ENCODE peak calls at places on chromosomes 4 and X, in four cellular contexts. L is lung, T is testis, I is psoas muscle. Z is an unnamed sample.

GRCh38 chr4:52157641-52158316 is 106.7 kb downstream of the SPATA18 start:
- DNase-seq in I (no peak), T (no peak), L (no peak), Z (no peak)

GRCh38 chrX:100070334-100070849 is 339.7 kb downstream of the PCDH19 start:
- DNase-seq in T (no peak), I (no peak), L (no peak), Z (no peak)

GRCh38 chr4:176443646-176444409 is 124.1 kb downstream of the SPCS3 start:
- DNase-seq in L (no peak), T (no peak), I (no peak), Z (no peak)

GRCh38 chr4:145709336-145709735 is 29.4 kb downstream of the C4orf51 start:
- DNase-seq in I (no peak), L (no peak), T (no peak), Z (no peak)

GRCh38 chr4:25807101-25807728 is 55.6 kb downstream of the SEL1L3 start:
- DNase-seq in L (no peak), I (no peak), T (no peak), Z (no peak)

GRCh38 chr4:150078996-150079581 is 844 bp downstream of the DCLK2 start:
- DNase-seq in T (peak), L (peak), I (peak), Z (peak)

GRCh38 chrX:119541188-119541587 is 24.0 kb downstream of the STEEP1 start:
- DNase-seq in I (no peak), T (no peak), L (no peak), Z (no peak)

GRCh38 chrX:8413279-8413678 is 51.4 kb upstream of the VCX3B start:
- DNase-seq in T (no peak), I (no peak), L (no peak), Z (no peak)

GRCh38 chr4:74549936-74550335 is 105.0 kb downstream of the AREG start:
- DNase-seq in T (no peak), L (no peak), I (no peak), Z (no peak)

GRCh38 chrX:136220535-136220934 is 30.7 kb downstream of the MAP7D3 start:
- DNase-seq in I (no peak), L (no peak), T (no peak), Z (no peak)

GRCh38 chr4:140637836-140638235 is 69.1 kb upstream of the UCP1 start:
- DNase-seq in I (no peak), L (no peak), T (peak), Z (no peak)

GRCh38 chr4:85106805-85107336 is 140.4 kb upstream of the WDFY3 start:
- DNase-seq in I (no peak), L (no peak), T (no peak), Z (no peak)

GRCh38 chr4:67871867-67872266 is 11.9 kb downstream of the TMPRSS11D start:
- DNase-seq in T (no peak), L (no peak), I (no peak), Z (no peak)

GRCh38 chr4:13907255-13907751 is 279.8 kb upstream of the BOD1L1 start:
- DNase-seq in T (no peak), L (no peak), I (no peak), Z (no peak)

GRCh38 chr4:155468282-155468681 is 91.5 kb upstream of the MAP9 start:
- DNase-seq in T (no peak), I (no peak), L (no peak), Z (no peak)

GRCh38 chr4:89765966-89766365 is 71.0 kb downstream of the SNCA start:
- DNase-seq in I (no peak), T (peak), L (no peak), Z (no peak)

GRCh38 chrX:48045410-48046311 is 25.8 kb downstream of the ZNF630 start:
- DNase-seq in L (peak), T (peak), I (peak), Z (no peak)

GRCh38 chr4:158462611-158463010 is 59.1 kb upstream of the RXFP1 start:
- DNase-seq in T (no peak), L (no peak), I (no peak), Z (no peak)

GRCh38 chrX:41785685-41786084 is 61.7 kb downstream of the GPR82 start:
- DNase-seq in T (no peak), I (no peak), L (no peak), Z (no peak)

GRCh38 chr4:159413252-159413941 is 310.5 kb downstream of the RAPGEF2 start:
- DNase-seq in T (no peak), L (no peak), I (no peak), Z (no peak)

GRCh38 chr4:13599159-13599558 is 28.4 kb downstream of the BOD1L1 start:
- DNase-seq in T (no peak), L (no peak), I (no peak), Z (no peak)

GRCh38 chrX:151984328-151984727 is 9.9 kb upstream of the GABRE start:
- DNase-seq in L (no peak), T (no peak), I (peak), Z (no peak)

GRCh38 chrX:101931104-101931493 is 728 bp downstream of the ZMAT1 start:
- DNase-seq in L (no peak), T (no peak), I (no peak), Z (no peak)

GRCh38 chr4:86825511-86825910 is 23.7 kb downstream of the SLC10A6 start:
- DNase-seq in T (no peak), L (no peak), I (no peak), Z (no peak)

GRCh38 chr4:83219344-83219990 is 65.1 kb downstream of the COQ2 start:
- DNase-seq in L (no peak), I (no peak), T (peak), Z (no peak)

GRCh38 chr4:163295138-163295537 is 37.3 kb downstream of the NPY1R start:
- DNase-seq in T (no peak), L (no peak), I (no peak), Z (no peak)

GRCh38 chr4:181949704-181950312 is 293.4 kb upstream of the TENM3 start:
- DNase-seq in I (no peak), T (no peak), L (no peak), Z (no peak)

GRCh38 chrX:154827624-154828408 is 6.6 kb downstream of the SMIM9 start:
- DNase-seq in I (no peak), L (no peak), T (no peak), Z (no peak)

GRCh38 chrX:121256653-121257052 is 209.2 kb downstream of the GLUD2 start:
- DNase-seq in I (no peak), T (peak), L (no peak), Z (no peak)
- H3K4me3 ChIP-seq in I (no peak), T (no peak), L (no peak), Z (no peak)

GRCh38 chrX:39479856-39480255 is 617.9 kb downstream of the BCOR start:
- DNase-seq in L (no peak), T (no peak), I (no peak), Z (no peak)
- TF ChIP-seq CTCF in L (no peak), T (no peak), I (no peak), Z (no peak)

GRCh38 chr4:122672091-122672490 is 51.2 kb upstream of the IL21 start:
- DNase-seq in L (no peak), I (no peak), T (no peak), Z (no peak)

GRCh38 chr4:122673252-122673651 is 52.4 kb upstream of the IL21 start:
- DNase-seq in L (no peak), I (no peak), T (no peak), Z (no peak)

GRCh38 chr4:122679317-122679716 is 53.2 kb upstream of the BBS12 start:
- DNase-seq in I (no peak), T (no peak), L (no peak), Z (no peak)

GRCh38 chr4:122669911-122670738 is 49.3 kb upstream of the IL21 start:
- DNase-seq in L (no peak), I (no peak), T (no peak), Z (no peak)

GRCh38 chr4:122674371-122674770 is 53.5 kb upstream of the IL21 start:
- DNase-seq in L (no peak), T (no peak), I (no peak), Z (no peak)
- H3K27ac ChIP-seq in L (no peak), T (no peak), I (no peak), Z (no peak)

DNA sequence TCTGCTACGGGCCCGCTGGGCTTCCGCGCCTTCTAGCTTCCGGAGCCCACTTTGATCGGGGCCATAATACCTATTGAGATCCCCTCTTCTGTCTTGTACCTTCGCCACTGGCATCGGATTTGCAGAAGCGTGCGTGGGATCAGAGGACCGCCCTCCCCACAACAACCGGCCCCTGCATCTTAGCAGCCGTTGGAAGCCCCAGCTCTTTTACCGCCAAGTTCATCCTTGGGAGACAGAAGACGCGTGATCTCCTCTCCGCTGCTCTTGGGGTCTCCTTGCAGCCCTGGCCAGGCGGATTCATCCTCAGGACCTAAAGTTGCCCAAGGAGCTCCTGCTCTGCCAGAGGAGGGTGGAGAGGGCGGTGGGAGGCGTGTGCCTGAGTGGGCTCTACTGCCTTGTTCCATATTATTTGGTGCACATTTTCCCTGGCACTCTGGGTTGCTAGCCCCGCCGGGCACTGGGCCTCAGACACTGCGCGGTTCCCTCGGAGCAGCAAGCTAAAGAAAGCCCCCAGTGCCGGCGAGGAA is 1.6 kb downstream of the SLIT2 start:
- DNase-seq in T (peak), I (peak), L (no peak), Z (no peak)
- H3K4me3 ChIP-seq in T (peak), I (peak), L (peak), Z (peak)

Z was measured in ascending aorta.